ENCODE peak calls at places on chromosomes 5 and 9, in seven cellular contexts. Z is astrocyte of the spinal cord, R is ovary, D is mammary epithelial cell, S is progenitor cell of endocrine pancreas, P is A549, K is left lung. L is an unnamed sample.

GRCh38 chr9:1267581-1267980 is 217.4 kb downstream of the DMRT2 start:
- DNase-seq in Z (no peak), R (no peak), D (no peak), S (no peak), P (no peak), K (no peak), L (no peak)

GRCh38 chr5:147051193-147051592 is 172.6 kb upstream of the PPP2R2B start:
- DNase-seq in Z (peak; percentile 45), R (no peak), D (peak; percentile 17), S (no peak), P (no peak), K (no peak), L (no peak)

GRCh38 chr9:131676431-131676972 is 63.4 kb downstream of the RAPGEF1 start:
- DNase-seq in Z (peak; percentile 15), R (no peak), D (no peak), S (no peak), P (no peak), K (no peak), L (no peak)

GRCh38 chr5:31194892-31195291 is 1.4 kb downstream of the CDH6 start:
- DNase-seq in Z (peak; percentile 20), R (no peak), D (peak; percentile 3), S (no peak), P (no peak), K (no peak), L (peak; percentile 26)

GRCh38 chr5:42813533-42813932 is 1.8 kb upstream of the SELENOP start:
- DNase-seq in Z (no peak), R (no peak), D (no peak), S (no peak), P (no peak), K (no peak), L (no peak)

GRCh38 chr9:114867327-114867726 is 61.5 kb upstream of the TNFSF15 start:
- DNase-seq in Z (no peak), R (no peak), D (no peak), S (no peak), P (no peak), K (no peak), L (no peak)

GRCh38 chr5:109200221-109200620 is 209.6 kb downstream of the PJA2 start:
- DNase-seq in Z (no peak), R (no peak), D (no peak), S (no peak), P (no peak), K (no peak), L (no peak)

GRCh38 chr5:90294604-90295003 is 115.0 kb downstream of the CETN3 start:
- DNase-seq in Z (no peak), R (no peak), D (no peak), S (no peak), P (no peak), K (no peak), L (no peak)

GRCh38 chr9:95784318-95784717 is 91.2 kb upstream of the ERCC6L2 start:
- DNase-seq in Z (no peak), R (no peak), D (no peak), S (no peak), P (no peak), K (no peak), L (no peak)

GRCh38 chr5:71757590-71758543 is 38.8 kb downstream of the CARTPT start:
- DNase-seq in Z (peak; percentile 76), R (peak; percentile 81), D (peak; percentile 54), S (peak; percentile 34), P (peak; percentile 80), K (peak; percentile 45), L (peak; percentile 73)

GRCh38 chr9:136345281-136346156 is 18.0 kb downstream of the DNLZ start:
- DNase-seq in Z (peak; percentile 38), R (no peak), D (peak; percentile 76), S (peak; percentile 50), P (peak; percentile 57), K (peak; percentile 71), L (no peak)
- TF ChIP-seq CTCF in Z (peak; percentile 60), R (no peak), D (peak; percentile 43), S (peak; percentile 53), P (peak; percentile 34), K (peak; percentile 44), L (no peak)

GRCh38 chr5:176181271-176181855 is 56.9 kb upstream of the SIMC1 start:
- DNase-seq in Z (no peak), R (no peak), D (no peak), S (no peak), P (no peak), K (no peak), L (no peak)

GRCh38 chr5:176176231-176176630 is 62.0 kb upstream of the SIMC1 start:
- DNase-seq in Z (no peak), R (no peak), D (no peak), S (no peak), P (no peak), K (no peak), L (no peak)

GRCh38 chr5:176180781-176181180 is 57.4 kb upstream of the SIMC1 start:
- DNase-seq in Z (no peak), R (no peak), D (no peak), S (no peak), P (no peak), K (no peak), L (no peak)

GRCh38 chr5:176180339-176180738 is 57.9 kb upstream of the SIMC1 start:
- DNase-seq in Z (no peak), R (no peak), D (peak; percentile 17), S (no peak), P (no peak), K (no peak), L (no peak)

DNA sequence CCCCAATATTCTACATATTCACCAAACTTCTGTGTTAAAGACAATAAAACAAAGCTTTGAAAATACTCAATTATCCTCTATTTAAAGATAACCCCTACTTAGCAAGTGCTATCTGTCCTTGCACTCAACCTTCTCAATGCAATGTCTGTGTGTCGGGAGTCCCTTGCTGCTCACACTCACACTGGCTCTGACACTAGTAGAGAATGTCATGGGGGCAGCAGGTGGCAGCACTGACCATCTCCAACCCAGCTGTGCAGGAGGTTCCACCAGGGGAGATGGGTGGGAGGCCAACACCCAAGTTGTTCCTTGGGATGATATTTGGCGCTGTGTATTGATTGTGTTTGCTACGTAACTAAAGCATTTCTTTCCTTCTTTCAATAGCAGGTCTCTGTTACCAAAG is 59.4 kb upstream of the SIMC1 start:
- DNase-seq in Z (no peak), R (no peak), D (no peak), S (no peak), P (peak; percentile 14), K (no peak), L (no peak)
- TF ChIP-seq CTCF in Z (no peak), R (no peak), D (peak; percentile 28), S (no peak), P (no peak), K (no peak), L (no peak)

GRCh38 chr5:138465288-138466057 is at the start of gene EGR1:
- DNase-seq in Z (peak; percentile 97), R (peak; percentile 96), D (peak; percentile 96), S (peak; percentile 82), P (peak; percentile 94), K (peak; percentile 95), L (peak; percentile 97)
- TF ChIP-seq CTCF in Z (no peak), R (peak; percentile 15), D (peak; percentile 9), S (peak; percentile 11), P (no peak), K (no peak), L (no peak)

GRCh38 chr5:44189255-44189654 is 200.0 kb downstream of the FGF10 start:
- DNase-seq in Z (no peak), R (no peak), D (no peak), S (no peak), P (no peak), K (no peak), L (no peak)
- TF ChIP-seq CTCF in Z (no peak), R (no peak), D (no peak), S (no peak), P (no peak), K (no peak), L (no peak)

GRCh38 chr5:35229076-35230042 is 928 bp downstream of the PRLR start:
- DNase-seq in Z (no peak), R (no peak), D (peak; percentile 9), S (peak; percentile 49), P (peak; percentile 23), K (peak; percentile 42), L (peak; percentile 44)
- TF ChIP-seq CTCF in Z (no peak), R (no peak), D (peak; percentile 15), S (peak; percentile 62), P (peak; percentile 14), K (no peak), L (no peak)

GRCh38 chr5:129122560-129122959 is 28.0 kb downstream of the ISOC1 start:
- DNase-seq in Z (no peak), R (no peak), D (no peak), S (no peak), P (no peak), K (no peak), L (no peak)

GRCh38 chr5:129120158-129120581 is 25.6 kb downstream of the ISOC1 start:
- DNase-seq in Z (no peak), R (no peak), D (no peak), S (no peak), P (no peak), K (no peak), L (no peak)

DNA sequence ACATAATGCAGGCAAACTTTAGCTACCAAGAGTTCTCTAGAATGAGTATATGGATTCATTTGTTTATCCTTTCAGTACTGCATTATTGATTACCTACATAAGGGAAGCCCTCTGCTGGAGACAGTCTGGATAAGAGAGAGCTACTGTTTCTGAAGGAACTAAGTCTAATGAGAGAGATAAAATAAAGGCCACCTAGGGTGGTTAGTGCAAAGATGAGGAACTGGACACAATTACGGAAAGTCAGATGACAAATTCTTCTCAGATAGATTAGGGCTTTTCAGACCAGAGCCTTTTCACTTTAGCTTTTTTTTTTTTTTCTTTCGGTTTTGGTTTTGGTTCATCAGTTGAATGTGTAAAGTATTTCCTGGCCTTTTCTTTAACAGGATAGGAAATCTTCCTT is 31.3 kb downstream of the ISOC1 start:
- DNase-seq in Z (no peak), R (no peak), D (no peak), S (no peak), P (no peak), K (no peak), L (no peak)
- TF ChIP-seq CTCF in Z (no peak), R (no peak), D (peak; percentile 1), S (no peak), P (no peak), K (no peak), L (no peak)

GRCh38 chr5:51347704-51348103 is 35.5 kb upstream of the ISL1 start:
- DNase-seq in Z (no peak), R (no peak), D (no peak), S (no peak), P (peak; percentile 8), K (no peak), L (no peak)
- TF ChIP-seq CTCF in Z (no peak), R (no peak), D (peak; percentile 47), S (peak; percentile 32), P (no peak), K (no peak), L (no peak)